ENCODE peak calls at places on chromosomes 7 and 10, in ten cellular contexts. O is HL-60; U is foreskin melanocyte; H is HTR-8/SVneo; W is EL; B is stimulated activated CD8-positive, alpha-beta memory T cell treated with anti-CD3 and anti-CD28 coated beads, Interleukin-4, amount 100 ng/mL, for 24 hours; L is IMR-90; Q is activated CD8-positive, alpha-beta memory T cell treated with anti-CD3 and anti-CD28 coated beads for 48 hours; Z is activated CD8-positive, alpha-beta T cell treated with anti-CD3 and anti-CD28 coated beads, Interleukin-2, amount 10 ng/mL, durations not matched to agents 7 days and 5 days; X is MG63. R is an unnamed sample.

GRCh38 chr10:73997479-73997805 is 474 bp upstream of the VCL start:
- DNase-seq in L (no peak), U (no peak), Z (peak; percentile 83), O (no peak), H (peak; percentile 48), X (no peak), W (no peak), Q (no peak), B (no peak), R (no peak)

GRCh38 chr10:49616421-49617230 is 2.8 kb downstream of the CHAT start:
- DNase-seq in L (no peak), H (no peak), Q (no peak), O (no peak), B (no peak), U (no peak), Z (no peak), X (no peak), W (no peak), R (no peak)

GRCh38 chr7:14734839-14735321 is 167.7 kb downstream of the DGKB start:
- DNase-seq in Z (no peak), B (no peak), X (no peak), H (no peak), O (no peak), W (no peak), L (no peak), Q (no peak), U (no peak), R (no peak)

GRCh38 chr10:79586933-79587332 is 23.8 kb upstream of the SFTPA1 start:
- DNase-seq in Q (no peak), O (no peak), H (no peak), Z (no peak), L (no peak), U (no peak), B (no peak), X (no peak), W (no peak), R (no peak)

GRCh38 chr10:46091834-46092522 is 45.9 kb upstream of the MSMB start:
- DNase-seq in W (no peak), X (no peak), B (no peak), H (no peak), U (no peak), L (no peak), O (peak; percentile 30), Q (no peak), Z (no peak), R (no peak)

GRCh38 chr10:116490028-116490662 is 55.6 kb upstream of the PNLIP start:
- DNase-seq in X (no peak), U (peak; percentile 24), L (peak; percentile 16), Z (no peak), B (no peak), W (peak; percentile 11), O (no peak), Q (no peak), H (peak; percentile 10), R (no peak)

GRCh38 chr10:116038259-116038658 is 234.7 kb downstream of the GFRA1 start:
- DNase-seq in H (no peak), Q (no peak), L (peak; percentile 24), U (no peak), B (no peak), X (peak; percentile 53), Z (no peak), W (peak; percentile 64), O (no peak), R (no peak)

GRCh38 chr7:90582164-90582563 is 14.0 kb upstream of the CDK14 start:
- DNase-seq in U (no peak), B (no peak), O (peak; percentile 25), L (no peak), H (no peak), X (no peak), Z (no peak), W (no peak), Q (no peak), R (no peak)

GRCh38 chr10:12720217-12720981 is 281.1 kb downstream of the CCDC3 start:
- DNase-seq in H (peak; percentile 35), B (peak; percentile 7), Z (no peak), Q (no peak), U (peak; percentile 82), X (peak; percentile 89), O (no peak), L (peak; percentile 97), W (peak; percentile 79), R (peak; percentile 79)

GRCh38 chr10:101566333-101567164 is 21.5 kb downstream of the POLL start:
- DNase-seq in B (no peak), O (no peak), Q (no peak), U (no peak), L (peak; percentile 20), X (no peak), Z (no peak), W (no peak), H (no peak), R (no peak)

GRCh38 chr7:82975811-82976468 is 186.7 kb downstream of the PCLO start:
- DNase-seq in W (no peak), X (no peak), H (no peak), Q (no peak), L (no peak), Z (no peak), U (peak; percentile 8), O (no peak), B (no peak), R (no peak)

GRCh38 chr10:50674469-50675254 is 50.9 kb upstream of the SGMS1 start:
- DNase-seq in B (no peak), X (no peak), H (no peak), U (no peak), L (no peak), Z (no peak), Q (no peak), W (no peak), O (no peak), R (no peak)

GRCh38 chr7:122132341-122132740 is 11.7 kb downstream of the AASS start:
- DNase-seq in Z (no peak), O (no peak), L (peak; percentile 66), U (peak; percentile 63), W (peak; percentile 81), X (no peak), Q (no peak), H (no peak), B (no peak), R (no peak)

GRCh38 chr7:4739528-4739992 is 35.9 kb upstream of the AP5Z1 start:
- DNase-seq in X (no peak), O (no peak), W (no peak), Z (no peak), U (no peak), Q (no peak), H (no peak), L (peak; percentile 38), B (no peak), R (no peak)

GRCh38 chr10:91652364-91652763 is 19.5 kb upstream of the PPP1R3C start:
- DNase-seq in Z (no peak), U (peak; percentile 96), W (peak; percentile 99), X (peak; percentile 71), H (peak; percentile 72), O (no peak), Q (no peak), B (no peak), L (peak; percentile 95), R (no peak)

GRCh38 chr10:6689036-6689435 is 109.0 kb upstream of the PRKCQ start:
- DNase-seq in U (no peak), X (peak; percentile 16), L (no peak), Q (no peak), H (no peak), Z (no peak), B (no peak), W (no peak), O (no peak), R (no peak)

GRCh38 chr7:106223156-106223555 is 61.6 kb downstream of the NAMPT start:
- DNase-seq in B (no peak), H (no peak), Q (no peak), U (no peak), X (no peak), O (no peak), L (no peak), W (no peak), Z (no peak), R (no peak)

GRCh38 chr7:1873070-1873405 is 203.0 kb downstream of the ELFN1 start:
- DNase-seq in U (no peak), B (no peak), W (no peak), X (no peak), L (no peak), O (no peak), Z (no peak), H (no peak), Q (no peak), R (no peak)

GRCh38 chr10:94092848-94093247 is 99.1 kb downstream of the PLCE1 start:
- DNase-seq in B (no peak), W (peak; percentile 36), Q (no peak), O (no peak), Z (no peak), L (peak; percentile 25), U (no peak), X (no peak), H (no peak), R (no peak)